ENCODE peak calls at places on chromosomes 12 and 14, in six cellular contexts. S, V, Y, D, M and A are unnamed samples.

GRCh38 chr12:113684053-113684907 is 212.6 kb upstream of the LHX5 start:
- DNase-seq in S (no peak), V (no peak), Y (peak), D (no peak), M (no peak), A (no peak)

GRCh38 chr12:116202940-116203339 is 74.6 kb downstream of the MED13L start:
- DNase-seq in S (no peak), V (no peak), Y (peak), D (no peak), M (no peak), A (no peak)

GRCh38 chr12:131929530-131930456 is 717 bp downstream of the PUS1 start:
- DNase-seq in S (no peak), V (no peak), Y (peak), D (peak), M (no peak), A (no peak)

GRCh38 chr12:120041386-120042231 is 52.6 kb downstream of the BICDL1 start:
- DNase-seq in S (no peak), V (no peak), Y (no peak), D (no peak), M (no peak), A (no peak)

GRCh38 chr12:95805864-95806669 is 15.5 kb upstream of the NTN4 start:
- DNase-seq in S (no peak), V (no peak), Y (peak), D (no peak), M (no peak), A (peak)

GRCh38 chr12:10614056-10614370 is 604 bp upstream of the MAGOHB start:
- DNase-seq in S (no peak), V (no peak), Y (no peak), D (no peak), M (no peak), A (no peak)

GRCh38 chr14:70842851-70843462 is 33.6 kb upstream of the MAP3K9 start:
- DNase-seq in S (no peak), V (no peak), Y (no peak), D (no peak), M (no peak), A (no peak)

GRCh38 chr12:58732894-58733293 is 187.4 kb downstream of the LRIG3 start:
- DNase-seq in S (no peak), V (no peak), Y (peak), D (no peak), M (no peak), A (no peak)

GRCh38 chr12:95322335-95322734 is 104.7 kb downstream of the VEZT start:
- DNase-seq in S (no peak), V (no peak), Y (peak), D (no peak), M (no peak), A (no peak)

GRCh38 chr12:109914461-109914860 is 14.4 kb downstream of the TCHP start:
- DNase-seq in S (no peak), V (no peak), Y (no peak), D (no peak), M (no peak), A (no peak)

GRCh38 chr12:104495786-104496185 is 39.0 kb downstream of the CHST11 start:
- DNase-seq in S (no peak), V (no peak), Y (peak), D (no peak), M (no peak), A (no peak)

GRCh38 chr12:63838411-63838810 is 6.1 kb upstream of the SRGAP1 start:
- DNase-seq in S (no peak), V (no peak), Y (no peak), D (no peak), M (no peak), A (no peak)

GRCh38 chr14:102768223-102769048 is 8.8 kb upstream of the TRAF3 start:
- DNase-seq in S (no peak), V (no peak), Y (no peak), D (no peak), M (no peak), A (no peak)

GRCh38 chr14:100532916-100533630 is 54.1 kb downstream of the BEGAIN start:
- DNase-seq in S (peak), V (peak), Y (peak), D (no peak), M (peak), A (peak)

GRCh38 chr12:16246264-16246663 is 31.2 kb downstream of the SLC15A5 start:
- DNase-seq in S (no peak), V (no peak), Y (no peak), D (no peak), M (no peak), A (no peak)

DNA sequence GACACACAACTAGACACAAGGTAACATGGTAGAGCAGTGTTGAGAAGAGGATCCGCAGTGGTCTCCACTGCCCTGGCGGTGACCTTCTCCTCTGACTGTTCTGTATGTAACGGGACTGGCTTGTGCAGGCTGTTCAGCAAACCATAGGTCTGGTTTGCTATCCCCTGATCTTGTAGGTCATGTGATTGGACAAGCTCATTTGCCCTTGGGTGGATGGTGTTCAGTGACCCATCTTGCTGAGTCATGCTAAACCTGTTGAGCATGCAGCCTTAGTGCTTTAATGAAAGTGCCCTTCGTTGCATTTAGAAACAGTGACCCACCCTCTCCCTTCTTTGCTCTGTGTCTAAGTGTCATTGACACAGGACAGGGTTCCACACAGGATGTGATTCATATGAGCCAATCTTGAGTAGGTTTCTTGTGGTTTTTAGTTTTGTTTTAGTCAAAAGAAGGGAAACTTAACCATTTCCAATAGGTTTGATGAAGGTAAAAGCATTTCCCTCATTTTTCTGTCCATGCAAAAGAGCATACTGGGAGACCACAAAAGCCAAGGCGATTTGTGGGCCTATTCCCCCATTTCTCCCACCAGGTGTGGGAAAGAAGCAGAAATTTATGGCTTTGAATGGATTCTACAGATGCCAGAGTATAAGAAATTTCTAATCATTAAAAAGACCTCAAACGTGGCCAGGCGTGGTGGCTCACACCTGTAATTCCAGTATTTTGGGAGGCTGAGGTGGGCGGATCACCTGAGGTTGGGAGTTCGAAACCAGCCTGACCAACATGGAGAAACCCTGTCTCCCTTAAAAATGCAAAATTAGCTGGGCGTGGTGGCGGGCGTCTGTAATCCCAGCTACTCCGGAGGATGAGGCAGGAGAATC is 32.6 kb upstream of the HIF1A start:
- DNase-seq in S (no peak), V (no peak), Y (peak), D (peak), M (no peak), A (no peak)
- H3K27ac ChIP-seq in S (no peak), V (no peak), Y (peak), D (peak), M (no peak), A (peak)

GRCh38 chr14:66398437-66398836 is 87.7 kb upstream of the CCDC196 start:
- DNase-seq in S (no peak), V (no peak), Y (no peak), D (no peak), M (no peak), A (no peak)

GRCh38 chr14:66396165-66396564 is 90.0 kb upstream of the CCDC196 start:
- DNase-seq in S (no peak), V (no peak), Y (no peak), D (no peak), M (no peak), A (no peak)

DNA sequence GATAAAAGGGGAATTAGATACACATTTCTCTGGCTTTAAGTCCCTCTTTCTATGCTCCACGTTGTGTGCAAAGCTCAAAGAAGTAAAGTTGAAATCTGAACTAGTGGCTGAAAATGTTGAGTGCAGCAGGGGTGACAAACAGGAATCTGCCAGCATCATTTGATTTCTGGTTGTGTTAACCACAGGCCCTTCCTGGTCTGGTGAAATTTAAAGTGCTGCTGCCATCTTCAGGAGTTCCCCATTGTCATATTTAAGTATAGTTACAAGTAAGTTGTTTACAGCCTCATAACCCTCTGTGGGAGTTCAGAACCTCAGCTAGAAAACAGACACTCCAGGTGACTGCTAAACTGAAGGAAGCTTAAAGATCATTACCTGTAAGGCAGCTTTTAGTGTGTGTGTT is 90.9 kb upstream of the CCDC196 start:
- DNase-seq in S (no peak), V (no peak), Y (no peak), D (no peak), M (no peak), A (no peak)
- TF ChIP-seq CTCF in S (no peak), V (no peak), Y (no peak), D (no peak), M (no peak), A (no peak)

DNA sequence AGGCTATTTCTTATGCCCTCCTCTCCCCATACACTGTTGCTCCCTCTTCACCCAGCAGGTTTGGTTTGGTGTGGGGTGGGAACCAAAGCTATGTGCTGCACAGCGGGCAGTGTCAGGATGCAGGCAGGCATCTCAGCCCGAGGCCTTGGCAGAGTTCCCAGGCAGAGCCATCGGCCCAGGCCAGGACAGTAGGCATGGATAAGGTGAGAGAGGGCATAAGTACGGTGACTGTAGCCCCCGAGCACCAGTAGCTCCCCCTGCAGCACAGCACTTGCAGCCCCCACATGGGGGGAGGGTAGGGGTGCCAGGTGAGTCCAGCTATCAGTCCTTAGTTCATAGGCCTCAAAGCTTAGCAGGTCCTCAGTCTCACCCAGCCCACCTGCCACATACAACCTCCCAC is 7.2 kb downstream of the KLHL33 start:
- DNase-seq in S (no peak), V (no peak), Y (no peak), D (no peak), M (no peak), A (no peak)
- H3K27ac ChIP-seq in S (no peak), V (no peak), Y (no peak), D (no peak), M (no peak), A (no peak)

DNA sequence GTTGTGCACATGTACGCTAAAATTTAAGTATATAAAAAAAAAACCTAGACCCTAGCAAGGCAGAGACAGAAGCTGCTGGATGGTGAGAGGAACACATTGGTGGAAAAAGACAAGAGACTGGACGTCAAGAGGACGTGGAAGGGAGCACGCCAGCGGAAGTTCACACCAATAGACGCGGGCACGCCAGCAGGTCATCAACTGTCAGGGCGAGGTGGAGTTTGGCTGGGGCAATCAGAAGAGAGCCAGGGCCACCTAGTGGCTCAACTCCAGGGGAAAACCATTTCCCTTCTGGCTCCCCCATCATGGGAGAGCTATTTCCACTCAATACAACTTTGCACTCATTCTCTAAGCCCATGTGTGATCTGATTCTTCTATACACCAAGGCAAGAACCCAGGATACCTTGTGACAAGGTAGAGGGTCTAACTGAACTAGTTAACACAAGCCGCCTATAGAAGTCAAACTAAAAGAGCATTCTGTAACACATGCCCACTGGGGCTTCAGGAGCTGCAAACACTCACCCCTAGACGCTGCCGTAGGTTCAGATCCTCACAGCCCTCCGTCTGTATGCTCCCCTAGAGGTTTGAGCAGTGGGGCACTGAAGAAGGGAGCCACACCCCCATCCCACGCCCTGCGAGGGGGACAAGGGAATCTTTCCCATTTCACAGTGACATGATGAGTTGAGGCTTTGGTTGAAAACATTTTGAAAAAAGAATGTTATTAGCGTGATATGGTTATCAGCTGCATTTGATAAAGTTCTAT is 702.7 kb downstream of the TMTC2 start:
- DNase-seq in S (peak), V (no peak), Y (no peak), D (peak), M (no peak), A (no peak)
- TF ChIP-seq CTCF in S (no peak), V (no peak), Y (no peak), D (peak), M (peak), A (no peak)

GRCh38 chr12:105534068-105534467 is 203.6 kb downstream of the C12orf75 start:
- DNase-seq in S (no peak), V (no peak), Y (no peak), D (no peak), M (no peak), A (no peak)

GRCh38 chr12:105539735-105540134 is 209.2 kb downstream of the C12orf75 start:
- DNase-seq in S (no peak), V (no peak), Y (no peak), D (no peak), M (no peak), A (no peak)

GRCh38 chr12:105538880-105539279 is 208.4 kb downstream of the C12orf75 start:
- DNase-seq in S (no peak), V (no peak), Y (peak), D (no peak), M (no peak), A (no peak)
- H3K27ac ChIP-seq in S (no peak), V (no peak), Y (peak), D (no peak), M (no peak), A (no peak)

GRCh38 chr12:52022841-52023181 is 16.1 kb downstream of the TAMALIN start:
- DNase-seq in S (no peak), V (peak), Y (no peak), D (peak), M (no peak), A (no peak)

GRCh38 chr12:52026267-52026666 is 19.5 kb downstream of the TAMALIN start:
- DNase-seq in S (no peak), V (no peak), Y (no peak), D (no peak), M (no peak), A (no peak)

GRCh38 chr12:52025301-52026172 is 18.8 kb downstream of the TAMALIN start:
- DNase-seq in S (peak), V (peak), Y (peak), D (peak), M (peak), A (peak)

GRCh38 chr12:52023182-52023975 is 16.6 kb downstream of the TAMALIN start:
- DNase-seq in S (peak), V (peak), Y (peak), D (peak), M (peak), A (peak)

GRCh38 chr12:52023976-52024688 is 17.4 kb downstream of the TAMALIN start:
- DNase-seq in S (no peak), V (no peak), Y (no peak), D (no peak), M (no peak), A (no peak)
- TF ChIP-seq CTCF in S (peak), V (no peak), Y (no peak), D (peak), M (peak), A (peak)

DNA sequence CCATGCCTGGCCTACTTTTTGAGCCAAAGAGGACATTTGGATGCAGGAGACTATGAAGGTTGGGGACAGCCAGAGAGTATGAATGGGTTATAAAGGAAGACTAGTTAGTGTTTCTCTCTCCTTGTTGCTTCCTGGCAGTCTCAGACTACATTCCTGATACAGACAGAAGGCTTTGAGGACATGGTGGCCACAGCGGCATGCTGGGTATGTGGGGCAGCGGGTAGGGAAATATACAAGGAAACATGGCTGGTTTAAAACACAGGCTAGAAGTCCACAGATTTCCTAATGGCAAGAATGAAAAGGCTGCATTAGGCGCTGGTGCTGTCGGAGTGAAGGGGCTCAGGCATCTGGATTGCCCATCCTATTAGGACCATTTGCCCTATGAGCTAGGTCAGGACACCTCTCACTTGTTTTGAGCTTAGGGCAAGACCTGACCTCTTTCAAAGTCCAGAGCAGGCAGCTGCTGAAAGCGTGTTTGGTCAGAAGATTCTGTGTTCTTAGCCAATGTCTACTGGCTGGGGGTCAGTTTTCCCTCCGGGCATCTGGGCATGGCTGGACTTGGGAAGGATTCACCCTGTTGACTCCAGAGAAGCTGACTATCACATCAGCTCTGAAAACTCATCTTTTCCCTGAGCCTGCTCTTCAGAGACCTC is 20.1 kb upstream of the FBXO21 start:
- DNase-seq in S (no peak), V (no peak), Y (no peak), D (no peak), M (no peak), A (no peak)
- H3K27ac ChIP-seq in S (no peak), V (no peak), Y (no peak), D (no peak), M (no peak), A (no peak)

DNA sequence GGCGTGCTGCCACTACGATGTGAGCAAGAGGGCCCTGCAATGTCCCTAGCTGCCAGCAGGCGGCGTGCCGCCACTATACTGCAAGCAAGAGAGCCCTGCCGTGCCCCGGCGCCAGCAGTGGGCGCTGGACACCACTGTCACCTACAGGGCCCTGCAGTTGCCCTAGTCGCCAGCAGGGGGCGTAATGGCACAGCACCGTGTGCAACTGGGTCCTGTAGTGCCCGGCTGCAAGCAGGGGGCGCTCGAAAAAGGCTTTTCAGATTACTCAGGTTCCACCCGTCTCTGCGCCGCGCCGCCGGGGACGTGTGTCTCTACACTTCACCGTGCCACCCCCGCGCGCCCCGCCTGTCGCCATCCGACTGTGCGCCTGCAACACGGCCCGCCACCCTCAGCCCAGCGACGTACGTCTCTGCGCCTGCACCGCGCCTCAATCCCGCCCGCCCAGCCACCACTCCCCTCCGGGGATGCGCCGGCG is 1356.9 kb downstream of the TMEM121 start:
- DNase-seq in S (no peak), V (no peak), Y (no peak), D (no peak), M (no peak), A (peak)
- TF ChIP-seq CTCF in S (no peak), V (no peak), Y (peak), D (peak), M (peak), A (peak)

DNA sequence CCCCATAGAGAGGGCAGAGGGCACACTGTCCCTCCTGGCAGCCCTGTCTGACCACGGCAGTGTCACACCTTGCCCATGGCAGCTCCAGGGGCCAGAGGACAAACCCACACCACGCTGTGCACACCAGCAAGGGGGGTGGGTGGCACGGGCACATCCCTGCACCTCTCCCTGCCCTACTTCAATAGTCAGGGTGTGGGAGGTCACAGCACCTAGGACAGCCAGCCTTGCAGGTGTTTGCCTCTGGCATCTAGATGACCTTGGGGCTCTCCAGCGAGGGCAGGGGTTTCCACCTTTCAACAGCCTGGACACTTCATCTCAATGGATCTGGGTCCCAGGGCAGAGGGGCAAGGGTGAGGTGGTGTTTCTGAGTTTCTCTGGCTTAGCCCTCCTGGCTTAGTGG is 69.2 kb downstream of the LGMN start:
- DNase-seq in S (no peak), V (no peak), Y (no peak), D (no peak), M (no peak), A (no peak)
- H3K27ac ChIP-seq in S (no peak), V (no peak), Y (no peak), D (no peak), M (no peak), A (no peak)

GRCh38 chr12:67943295-67943892 is 45.9 kb upstream of the IFNG-AS1 start:
- DNase-seq in S (peak), V (peak), Y (peak), D (peak), M (no peak), A (peak)
- TF ChIP-seq CTCF in S (peak), V (peak), Y (peak), D (peak), M (peak), A (peak)